ENCODE peak calls at places on chromosome 10, in nine cellular contexts. S is transverse colon; O is cardiac fibroblast; F is activated T-cell treated with anti-CD3 and anti-CD28 coated beads, Interleukin-2, amount 50 U/mL, for 72 hours; R is right atrium auricular region; D is Daoy; V is germinal center; L is iris pigment epithelial cell; W is stimulated activated CD8-positive, alpha-beta memory T cell treated with anti-CD3 and anti-CD28 coated beads, Interleukin-2, amount 100 ng/mL, for 1 hour. H is an unnamed sample.

GRCh38 chr10:10794056-10794455 is 223.6 kb upstream of the CELF2 start:
- DNase-seq in S (no peak), O (no peak), F (no peak), R (no peak), D (no peak), V (no peak), L (no peak), W (no peak), H (no peak)

GRCh38 chr10:65030263-65030662 is 1509.1 kb downstream of the REEP3 start:
- DNase-seq in S (no peak), O (no peak), F (no peak), R (no peak), D (no peak), V (no peak), L (no peak), W (no peak), H (no peak)

GRCh38 chr10:113420057-113420732 is 132.7 kb upstream of the HABP2 start:
- DNase-seq in S (no peak), O (no peak), F (no peak), R (no peak), D (no peak), V (no peak), L (no peak), W (no peak), H (no peak)

GRCh38 chr10:117684673-117685211 is 142.2 kb downstream of the EMX2 start:
- DNase-seq in S (peak), O (peak), F (peak), R (peak), D (peak), V (no peak), L (no peak), W (no peak), H (peak)

GRCh38 chr10:21173433-21173963 is 276.4 kb upstream of the NEBL start:
- DNase-seq in S (no peak), O (no peak), F (no peak), R (no peak), D (no peak), V (no peak), L (no peak), W (no peak), H (no peak)

GRCh38 chr10:8092428-8092827 is 37.9 kb downstream of the GATA3 start:
- DNase-seq in S (no peak), O (no peak), F (no peak), R (no peak), D (no peak), V (no peak), L (no peak), W (no peak), H (no peak)

GRCh38 chr10:63375859-63376258 is 89.9 kb downstream of the JMJD1C start:
- DNase-seq in S (no peak), O (peak), F (no peak), R (no peak), D (no peak), V (no peak), L (peak), W (no peak), H (no peak)

GRCh38 chr10:11140963-11141362 is 123.3 kb downstream of the CELF2 start:
- DNase-seq in S (no peak), O (no peak), F (no peak), R (no peak), D (no peak), V (no peak), L (no peak), W (no peak), H (no peak)

GRCh38 chr10:52318822-52319464 is 4.9 kb downstream of the DKK1 start:
- DNase-seq in S (no peak), O (peak), F (no peak), R (no peak), D (peak), V (no peak), L (peak), W (no peak), H (no peak)

GRCh38 chr10:23516530-23516929 is 77.7 kb downstream of the OTUD1 start:
- DNase-seq in S (no peak), O (peak), F (no peak), R (no peak), D (no peak), V (no peak), L (peak), W (no peak), H (no peak)

GRCh38 chr10:132282667-132283603 is 24.8 kb downstream of the STK32C start:
- DNase-seq in S (no peak), O (no peak), F (no peak), R (no peak), D (no peak), V (no peak), L (no peak), W (no peak), H (no peak)

GRCh38 chr10:66927271-66927950 is 1.6 kb downstream of the LRRTM3 start:
- DNase-seq in S (no peak), O (no peak), F (no peak), R (no peak), D (no peak), V (no peak), L (no peak), W (no peak), H (no peak)

GRCh38 chr10:34723746-34724145 is 91.3 kb downstream of the PARD3 start:
- DNase-seq in S (peak), O (peak), F (no peak), R (no peak), D (peak), V (no peak), L (peak), W (no peak), H (peak)

GRCh38 chr10:3472705-3473078 is 300.1 kb upstream of the PITRM1 start:
- DNase-seq in S (no peak), O (peak), F (no peak), R (no peak), D (no peak), V (no peak), L (peak), W (no peak), H (no peak)

GRCh38 chr10:69786791-69787190 is 14.9 kb upstream of the COL13A1 start:
- DNase-seq in S (no peak), O (peak), F (no peak), R (no peak), D (peak), V (no peak), L (peak), W (no peak), H (no peak)

GRCh38 chr10:116737582-116738358 is 4.6 kb downstream of the HSPA12A start:
- DNase-seq in S (no peak), O (no peak), F (no peak), R (no peak), D (no peak), V (no peak), L (no peak), W (no peak), H (no peak)

GRCh38 chr10:33271969-33272583 is 62.4 kb downstream of the NRP1 start:
- DNase-seq in S (no peak), O (no peak), F (no peak), R (no peak), D (no peak), V (no peak), L (no peak), W (no peak), H (no peak)

GRCh38 chr10:132664407-132664806 is 121.5 kb downstream of the NKX6-2 start:
- DNase-seq in S (no peak), O (no peak), F (no peak), R (no peak), D (no peak), V (no peak), L (no peak), W (no peak), H (no peak)

GRCh38 chr10:91123246-91123645 is 97.2 kb upstream of the PCGF5 start:
- DNase-seq in S (no peak), O (no peak), F (no peak), R (no peak), D (no peak), V (no peak), L (no peak), W (no peak), H (no peak)

GRCh38 chr10:117135026-117135372 is 3.1 kb downstream of the VAX1 start:
- DNase-seq in S (no peak), O (no peak), F (no peak), R (no peak), D (peak), V (no peak), L (no peak), W (no peak), H (no peak)

H was measured in upper lobe of left lung.